ENCODE peak calls at places on chromosomes 6 and 20, in five cellular contexts. One of them, this sample, is unnamed.

GRCh38 chr6:14015964-14016363 is 91.2 kb downstream of the RNF182 start:
- DNase-seq in dorsolateral prefrontal cortex: no peak
- DNase-seq in brain microvascular endothelial cell: no peak
- DNase-seq in fibroblast of the aortic adventitia: no peak
- DNase-seq in endothelial cell: no peak
- DNase-seq in this sample: no peak

GRCh38 chr20:32797160-32797468 is 22.6 kb upstream of the MAPRE1 start:
- DNase-seq in fibroblast of the aortic adventitia: no peak
- DNase-seq in endothelial cell: no peak
- DNase-seq in dorsolateral prefrontal cortex: no peak
- DNase-seq in brain microvascular endothelial cell: no peak
- DNase-seq in this sample: no peak

GRCh38 chr6:43963203-43963602 is 164.0 kb downstream of the MRPL14 start:
- DNase-seq in brain microvascular endothelial cell: no peak
- DNase-seq in dorsolateral prefrontal cortex: no peak
- DNase-seq in endothelial cell: no peak
- DNase-seq in fibroblast of the aortic adventitia: no peak
- DNase-seq in this sample: peak

GRCh38 chr6:113375950-113376846 is 480.9 kb upstream of the MARCKS start:
- DNase-seq in brain microvascular endothelial cell: peak
- DNase-seq in fibroblast of the aortic adventitia: peak
- DNase-seq in dorsolateral prefrontal cortex: no peak
- DNase-seq in endothelial cell: no peak
- DNase-seq in this sample: no peak

GRCh38 chr6:133835901-133836300 is 53.0 kb upstream of the TCF21 start:
- DNase-seq in dorsolateral prefrontal cortex: no peak
- DNase-seq in fibroblast of the aortic adventitia: peak
- DNase-seq in endothelial cell: no peak
- DNase-seq in brain microvascular endothelial cell: peak
- DNase-seq in this sample: no peak

GRCh38 chr6:42142118-42142835 is at the start of gene C6orf132:
- DNase-seq in endothelial cell: peak
- DNase-seq in brain microvascular endothelial cell: no peak
- DNase-seq in dorsolateral prefrontal cortex: no peak
- DNase-seq in fibroblast of the aortic adventitia: no peak
- DNase-seq in this sample: no peak

GRCh38 chr6:3328145-3328544 is 69.4 kb downstream of the PSMG4 start:
- DNase-seq in fibroblast of the aortic adventitia: peak
- DNase-seq in dorsolateral prefrontal cortex: no peak
- DNase-seq in endothelial cell: no peak
- DNase-seq in brain microvascular endothelial cell: peak
- DNase-seq in this sample: no peak

GRCh38 chr6:71236926-71237425 is 51.6 kb upstream of the OGFRL1 start:
- DNase-seq in dorsolateral prefrontal cortex: no peak
- DNase-seq in brain microvascular endothelial cell: no peak
- DNase-seq in fibroblast of the aortic adventitia: no peak
- DNase-seq in endothelial cell: no peak
- DNase-seq in this sample: no peak

GRCh38 chr20:56222201-56222600 is 26.3 kb upstream of the MC3R start:
- DNase-seq in dorsolateral prefrontal cortex: no peak
- DNase-seq in endothelial cell: no peak
- DNase-seq in brain microvascular endothelial cell: no peak
- DNase-seq in fibroblast of the aortic adventitia: no peak
- DNase-seq in this sample: no peak

GRCh38 chr6:64250126-64250525 is 614.5 kb downstream of the PHF3 start:
- DNase-seq in endothelial cell: no peak
- DNase-seq in brain microvascular endothelial cell: no peak
- DNase-seq in fibroblast of the aortic adventitia: peak
- DNase-seq in dorsolateral prefrontal cortex: no peak
- DNase-seq in this sample: no peak

GRCh38 chr6:56370591-56371198 is 123.3 kb upstream of the COL21A1 start:
- DNase-seq in fibroblast of the aortic adventitia: peak
- DNase-seq in dorsolateral prefrontal cortex: no peak
- DNase-seq in endothelial cell: no peak
- DNase-seq in brain microvascular endothelial cell: peak
- DNase-seq in this sample: no peak

GRCh38 chr6:56366112-56366852 is 118.9 kb upstream of the COL21A1 start:
- DNase-seq in endothelial cell: no peak
- DNase-seq in dorsolateral prefrontal cortex: no peak
- DNase-seq in brain microvascular endothelial cell: no peak
- DNase-seq in fibroblast of the aortic adventitia: no peak
- DNase-seq in this sample: no peak

GRCh38 chr6:56368484-56368883 is 121.1 kb upstream of the COL21A1 start:
- DNase-seq in dorsolateral prefrontal cortex: no peak
- DNase-seq in brain microvascular endothelial cell: no peak
- DNase-seq in fibroblast of the aortic adventitia: no peak
- DNase-seq in endothelial cell: no peak
- DNase-seq in this sample: no peak

GRCh38 chr6:56372621-56373020 is 125.2 kb upstream of the COL21A1 start:
- DNase-seq in dorsolateral prefrontal cortex: no peak
- DNase-seq in brain microvascular endothelial cell: no peak
- DNase-seq in fibroblast of the aortic adventitia: peak
- DNase-seq in endothelial cell: no peak
- DNase-seq in this sample: no peak

GRCh38 chr6:56370127-56370540 is 122.8 kb upstream of the COL21A1 start:
- DNase-seq in dorsolateral prefrontal cortex: no peak
- DNase-seq in brain microvascular endothelial cell: peak
- DNase-seq in endothelial cell: peak
- DNase-seq in fibroblast of the aortic adventitia: peak
- DNase-seq in this sample: no peak
- TF ChIP-seq CTCF in dorsolateral prefrontal cortex: no peak
- TF ChIP-seq CTCF in brain microvascular endothelial cell: peak
- TF ChIP-seq CTCF in endothelial cell: no peak
- TF ChIP-seq CTCF in fibroblast of the aortic adventitia: peak
- TF ChIP-seq CTCF in this sample: no peak

DNA sequence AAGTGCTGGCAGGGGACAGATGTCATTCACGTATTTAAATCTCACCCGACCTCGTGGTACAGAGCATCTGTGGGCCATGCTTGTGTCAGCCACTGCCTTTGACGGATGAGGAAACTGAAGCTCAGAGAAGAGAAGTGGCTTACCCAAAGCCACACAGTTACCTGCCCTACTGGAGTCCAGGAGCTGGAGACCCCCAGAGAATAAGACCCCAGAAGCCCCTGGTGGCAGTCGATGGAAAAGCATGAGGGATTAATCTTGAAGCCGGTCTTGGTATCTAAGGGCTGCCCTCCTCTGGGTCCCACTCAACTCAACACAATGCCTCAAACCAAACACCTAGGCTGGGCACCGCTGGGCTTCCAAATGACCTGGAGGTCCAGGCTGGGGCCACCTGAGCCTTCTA is 83.1 kb downstream of the GRM4 start:
- DNase-seq in endothelial cell: no peak
- DNase-seq in dorsolateral prefrontal cortex: no peak
- DNase-seq in brain microvascular endothelial cell: no peak
- DNase-seq in fibroblast of the aortic adventitia: no peak
- DNase-seq in this sample: no peak
- TF ChIP-seq CTCF in endothelial cell: peak
- TF ChIP-seq CTCF in dorsolateral prefrontal cortex: no peak
- TF ChIP-seq CTCF in brain microvascular endothelial cell: peak
- TF ChIP-seq CTCF in fibroblast of the aortic adventitia: peak
- TF ChIP-seq CTCF in this sample: no peak

DNA sequence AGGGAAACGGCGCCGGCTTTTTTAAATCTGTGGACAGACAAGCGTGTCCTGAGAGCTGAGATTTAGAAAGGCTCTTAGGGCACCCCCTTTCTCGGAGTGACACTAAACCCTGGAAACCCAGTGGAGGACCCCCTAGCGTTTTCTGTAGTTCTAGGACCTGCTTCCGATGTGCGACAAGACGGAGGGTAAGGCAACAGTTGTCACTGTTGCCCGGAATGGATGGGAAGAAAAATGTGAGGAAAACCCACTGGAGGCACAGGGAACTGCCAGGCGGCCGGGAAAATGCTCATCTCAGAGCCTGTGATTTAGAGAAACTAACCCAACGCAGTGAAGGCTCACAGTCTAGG is 551 bp upstream of the ATP5F1E start:
- DNase-seq in brain microvascular endothelial cell: no peak
- DNase-seq in endothelial cell: peak
- DNase-seq in dorsolateral prefrontal cortex: no peak
- DNase-seq in fibroblast of the aortic adventitia: no peak
- DNase-seq in this sample: no peak
- TF ChIP-seq CTCF in brain microvascular endothelial cell: peak
- TF ChIP-seq CTCF in endothelial cell: no peak
- TF ChIP-seq CTCF in dorsolateral prefrontal cortex: no peak
- TF ChIP-seq CTCF in fibroblast of the aortic adventitia: peak
- TF ChIP-seq CTCF in this sample: no peak

DNA sequence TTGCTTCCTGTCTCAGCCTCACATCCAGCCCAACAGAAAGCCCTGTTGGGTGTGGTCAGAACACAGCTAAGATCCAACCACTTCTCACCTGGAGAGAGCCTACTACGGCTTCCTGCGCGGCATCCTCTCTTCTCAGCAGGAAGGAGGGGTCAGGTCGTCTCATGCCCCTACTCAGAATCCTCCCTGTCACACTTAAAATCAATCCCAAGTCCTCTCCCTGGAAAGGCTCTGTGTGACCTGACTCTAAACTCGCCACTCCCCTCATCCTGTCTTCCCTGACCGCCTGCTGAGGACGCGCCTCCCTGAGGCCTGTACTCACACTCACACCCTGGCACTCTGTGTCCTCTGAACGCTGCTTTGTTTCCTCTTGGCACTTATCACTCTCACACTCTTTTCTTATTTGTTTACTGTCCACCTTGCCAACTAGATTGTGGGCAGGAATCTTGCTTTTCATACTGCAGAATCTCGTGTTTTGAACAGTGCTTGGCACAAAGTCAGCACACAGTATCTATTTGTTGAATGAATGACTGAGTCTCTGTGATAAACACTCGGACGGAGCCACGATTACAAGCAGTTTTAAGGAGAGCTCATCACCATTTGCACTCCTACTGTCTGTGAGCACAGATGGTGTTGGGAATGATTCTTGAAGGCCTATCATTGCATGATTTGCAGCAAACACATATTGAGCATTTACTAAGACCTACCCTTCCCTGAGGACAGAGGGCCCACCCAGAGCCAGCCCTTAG is 18.7 kb downstream of the RAB5IF start:
- DNase-seq in brain microvascular endothelial cell: no peak
- DNase-seq in fibroblast of the aortic adventitia: no peak
- DNase-seq in endothelial cell: no peak
- DNase-seq in dorsolateral prefrontal cortex: no peak
- DNase-seq in this sample: no peak
- TF ChIP-seq CTCF in brain microvascular endothelial cell: no peak
- TF ChIP-seq CTCF in fibroblast of the aortic adventitia: no peak
- TF ChIP-seq CTCF in endothelial cell: no peak
- TF ChIP-seq CTCF in dorsolateral prefrontal cortex: no peak
- TF ChIP-seq CTCF in this sample: no peak

GRCh38 chr6:89599727-89600126 is 38.8 kb downstream of the LYRM2 start:
- DNase-seq in endothelial cell: no peak
- DNase-seq in dorsolateral prefrontal cortex: no peak
- DNase-seq in fibroblast of the aortic adventitia: no peak
- DNase-seq in brain microvascular endothelial cell: no peak
- DNase-seq in this sample: no peak

GRCh38 chr6:89605861-89606260 is 32.7 kb downstream of the LYRM2 start:
- DNase-seq in brain microvascular endothelial cell: no peak
- DNase-seq in endothelial cell: no peak
- DNase-seq in fibroblast of the aortic adventitia: no peak
- DNase-seq in dorsolateral prefrontal cortex: no peak
- DNase-seq in this sample: no peak

GRCh38 chr6:89604662-89605061 is 33.9 kb downstream of the LYRM2 start:
- DNase-seq in endothelial cell: no peak
- DNase-seq in dorsolateral prefrontal cortex: no peak
- DNase-seq in fibroblast of the aortic adventitia: no peak
- DNase-seq in brain microvascular endothelial cell: no peak
- DNase-seq in this sample: no peak

GRCh38 chr6:89602136-89602535 is 36.4 kb downstream of the LYRM2 start:
- DNase-seq in dorsolateral prefrontal cortex: no peak
- DNase-seq in fibroblast of the aortic adventitia: no peak
- DNase-seq in brain microvascular endothelial cell: no peak
- DNase-seq in endothelial cell: no peak
- DNase-seq in this sample: no peak

DNA sequence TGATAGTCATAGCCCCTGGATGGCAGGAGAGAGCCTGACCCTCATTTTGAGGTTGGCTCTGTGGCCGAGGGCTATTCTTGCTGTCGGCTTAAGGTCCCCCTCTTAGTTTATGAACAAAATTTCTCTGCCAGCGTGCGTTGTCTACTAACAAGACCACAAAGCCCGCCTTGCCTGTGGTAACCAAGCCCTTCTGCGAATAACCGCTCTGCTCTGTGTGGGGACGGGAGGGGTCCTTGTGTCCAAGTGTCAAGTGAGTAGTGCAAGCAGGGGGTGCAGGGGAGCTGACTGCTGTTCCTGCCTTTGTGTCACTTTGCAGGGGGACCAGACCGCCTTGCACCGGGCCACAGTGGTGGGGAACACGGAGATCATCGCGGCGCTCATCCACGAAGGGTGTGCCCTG is 35.8 kb downstream of the LYRM2 start:
- DNase-seq in fibroblast of the aortic adventitia: no peak
- DNase-seq in endothelial cell: no peak
- DNase-seq in dorsolateral prefrontal cortex: no peak
- DNase-seq in brain microvascular endothelial cell: no peak
- DNase-seq in this sample: no peak
- TF ChIP-seq CTCF in fibroblast of the aortic adventitia: no peak
- TF ChIP-seq CTCF in endothelial cell: no peak
- TF ChIP-seq CTCF in dorsolateral prefrontal cortex: no peak
- TF ChIP-seq CTCF in brain microvascular endothelial cell: no peak
- TF ChIP-seq CTCF in this sample: no peak

This sample was measured in CD14-positive monocyte.